ENCODE peak calls at places on chromosome X, in four cellular contexts. One of them, this sample, is unnamed.

GRCh38 chrX:18792828-18793227 is 85.4 kb downstream of the PPEF1 start:
- DNase-seq in PC-3: no peak
- DNase-seq in astrocyte of the spinal cord: no peak
- DNase-seq in upper lobe of right lung: no peak
- DNase-seq in this sample: no peak

GRCh38 chrX:149469406-149469805 is 35.7 kb downstream of the IDS start:
- DNase-seq in astrocyte of the spinal cord: no peak
- DNase-seq in upper lobe of right lung: no peak
- DNase-seq in PC-3: no peak
- DNase-seq in this sample: no peak

GRCh38 chrX:42678133-42678532 is 99.8 kb downstream of the PPP1R2C start:
- DNase-seq in PC-3: peak
- DNase-seq in astrocyte of the spinal cord: no peak
- DNase-seq in upper lobe of right lung: no peak
- DNase-seq in this sample: no peak

GRCh38 chrX:131392666-131393065 is 103.6 kb upstream of the IGSF1 start:
- DNase-seq in PC-3: no peak
- DNase-seq in astrocyte of the spinal cord: no peak
- DNase-seq in upper lobe of right lung: no peak
- DNase-seq in this sample: no peak

GRCh38 chrX:122625821-122626220 is 558.3 kb upstream of the GRIA3 start:
- DNase-seq in PC-3: peak
- DNase-seq in astrocyte of the spinal cord: peak
- DNase-seq in upper lobe of right lung: no peak
- DNase-seq in this sample: peak

GRCh38 chrX:47218920-47219815 is 687 bp downstream of the CDK16 start:
- DNase-seq in astrocyte of the spinal cord: no peak
- DNase-seq in PC-3: no peak
- DNase-seq in upper lobe of right lung: peak
- DNase-seq in this sample: no peak

GRCh38 chrX:147832707-147833348 is 78.9 kb upstream of the FMR1 start:
- DNase-seq in PC-3: no peak
- DNase-seq in astrocyte of the spinal cord: no peak
- DNase-seq in upper lobe of right lung: no peak
- DNase-seq in this sample: no peak

GRCh38 chrX:138982350-138982749 is 270.8 kb upstream of the FGF13 start:
- DNase-seq in PC-3: no peak
- DNase-seq in upper lobe of right lung: no peak
- DNase-seq in astrocyte of the spinal cord: no peak
- DNase-seq in this sample: no peak

GRCh38 chrX:16786791-16787735 is 797 bp downstream of the TXLNG start:
- DNase-seq in astrocyte of the spinal cord: no peak
- DNase-seq in PC-3: peak
- DNase-seq in upper lobe of right lung: peak
- DNase-seq in this sample: no peak

GRCh38 chrX:133859860-133860259 is 125.5 kb downstream of the GPC3 start:
- DNase-seq in upper lobe of right lung: no peak
- DNase-seq in astrocyte of the spinal cord: peak
- DNase-seq in PC-3: no peak
- DNase-seq in this sample: peak

GRCh38 chrX:53080628-53081580 is 1.3 kb upstream of the TSPYL2 start:
- DNase-seq in PC-3: no peak
- DNase-seq in astrocyte of the spinal cord: no peak
- DNase-seq in upper lobe of right lung: no peak
- DNase-seq in this sample: no peak

GRCh38 chrX:8044861-8045434 is 117.7 kb upstream of the PNPLA4 start:
- DNase-seq in PC-3: no peak
- DNase-seq in astrocyte of the spinal cord: peak
- DNase-seq in upper lobe of right lung: no peak
- DNase-seq in this sample: no peak

GRCh38 chrX:66717926-66718325 is 79.0 kb upstream of the EDA2R start:
- DNase-seq in upper lobe of right lung: no peak
- DNase-seq in PC-3: no peak
- DNase-seq in astrocyte of the spinal cord: no peak
- DNase-seq in this sample: no peak

DNA sequence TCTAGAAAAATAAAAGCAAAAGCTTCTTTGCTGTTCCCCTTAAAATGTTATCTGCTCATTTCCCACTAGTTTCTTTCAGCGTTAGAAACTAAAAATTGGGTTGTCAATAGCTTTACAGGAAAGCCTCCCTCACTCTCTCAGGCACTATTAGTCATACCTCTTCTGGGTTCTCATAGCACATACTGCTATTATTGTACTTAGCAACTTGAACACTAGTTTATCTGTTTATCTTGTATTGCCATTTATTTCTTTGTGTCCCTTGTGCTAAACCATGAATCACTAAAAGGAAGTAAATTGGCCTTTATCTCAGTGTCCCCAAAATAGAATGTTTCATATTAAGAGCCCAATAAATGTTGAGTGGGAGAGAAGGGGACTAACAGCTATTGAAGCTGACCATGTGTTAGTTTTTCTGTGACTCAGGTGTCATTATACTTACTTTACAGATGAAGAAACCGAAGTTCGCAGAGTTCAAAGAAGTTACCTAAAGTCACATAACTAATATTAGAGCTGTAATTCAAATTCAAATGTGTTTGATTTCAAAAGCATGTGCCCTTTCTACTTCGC is 124.8 kb upstream of the CITED1 start:
- DNase-seq in upper lobe of right lung: no peak
- DNase-seq in astrocyte of the spinal cord: no peak
- DNase-seq in PC-3: peak
- DNase-seq in this sample: no peak
- H3K4me3 ChIP-seq in upper lobe of right lung: no peak
- H3K4me3 ChIP-seq in astrocyte of the spinal cord: no peak
- H3K4me3 ChIP-seq in PC-3: no peak
- H3K4me3 ChIP-seq in this sample: no peak

GRCh38 chrX:40152173-40152705 is 54.5 kb upstream of the BCOR start:
- DNase-seq in astrocyte of the spinal cord: no peak
- DNase-seq in PC-3: peak
- DNase-seq in upper lobe of right lung: peak
- DNase-seq in this sample: no peak

GRCh38 chrX:40149286-40150175 is 51.8 kb upstream of the BCOR start:
- DNase-seq in astrocyte of the spinal cord: no peak
- DNase-seq in upper lobe of right lung: no peak
- DNase-seq in PC-3: no peak
- DNase-seq in this sample: no peak

GRCh38 chrX:40152706-40153334 is 55.1 kb upstream of the BCOR start:
- DNase-seq in upper lobe of right lung: peak
- DNase-seq in PC-3: peak
- DNase-seq in astrocyte of the spinal cord: no peak
- DNase-seq in this sample: no peak

GRCh38 chrX:40150503-40150902 is 52.7 kb upstream of the BCOR start:
- DNase-seq in PC-3: peak
- DNase-seq in astrocyte of the spinal cord: no peak
- DNase-seq in upper lobe of right lung: no peak
- DNase-seq in this sample: no peak

GRCh38 chrX:40151211-40152172 is 53.7 kb upstream of the BCOR start:
- DNase-seq in upper lobe of right lung: peak
- DNase-seq in PC-3: peak
- DNase-seq in astrocyte of the spinal cord: no peak
- DNase-seq in this sample: no peak
- H3K4me3 ChIP-seq in upper lobe of right lung: no peak
- H3K4me3 ChIP-seq in PC-3: peak
- H3K4me3 ChIP-seq in astrocyte of the spinal cord: no peak
- H3K4me3 ChIP-seq in this sample: no peak

DNA sequence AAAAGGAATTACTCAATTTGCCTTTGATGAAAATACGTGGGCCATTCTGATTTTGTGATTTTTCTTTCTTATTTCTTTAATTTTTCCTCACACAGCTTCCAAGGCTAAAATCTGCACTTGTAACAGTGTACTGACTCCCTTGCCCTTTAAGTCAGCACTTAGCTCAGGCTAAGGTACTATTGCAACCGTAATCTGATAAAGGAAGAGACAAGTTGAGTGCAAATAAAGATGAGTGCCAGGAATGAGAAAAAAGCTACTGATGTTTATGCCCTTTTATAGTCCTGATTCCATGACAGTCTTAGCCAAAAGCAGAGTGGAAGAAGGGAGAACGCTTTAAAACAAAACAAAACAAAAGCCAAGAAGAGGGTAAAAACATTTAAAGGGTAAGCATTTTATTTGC is 6.0 kb downstream of the DMD start:
- DNase-seq in upper lobe of right lung: no peak
- DNase-seq in PC-3: no peak
- DNase-seq in astrocyte of the spinal cord: no peak
- DNase-seq in this sample: no peak
- H3K4me3 ChIP-seq in upper lobe of right lung: no peak
- H3K4me3 ChIP-seq in PC-3: no peak
- H3K4me3 ChIP-seq in astrocyte of the spinal cord: no peak
- H3K4me3 ChIP-seq in this sample: no peak

GRCh38 chrX:12946838-12947544 is 27.9 kb upstream of the TMSB4X start:
- DNase-seq in upper lobe of right lung: no peak
- DNase-seq in astrocyte of the spinal cord: peak
- DNase-seq in PC-3: peak
- DNase-seq in this sample: peak
- H3K4me3 ChIP-seq in upper lobe of right lung: no peak
- H3K4me3 ChIP-seq in astrocyte of the spinal cord: no peak
- H3K4me3 ChIP-seq in PC-3: peak
- H3K4me3 ChIP-seq in this sample: no peak

GRCh38 chrX:3176439-3176820 is 135.2 kb downstream of the ARSF start:
- DNase-seq in upper lobe of right lung: no peak
- DNase-seq in PC-3: no peak
- DNase-seq in astrocyte of the spinal cord: peak
- DNase-seq in this sample: no peak
- H3K4me3 ChIP-seq in upper lobe of right lung: no peak
- H3K4me3 ChIP-seq in PC-3: no peak
- H3K4me3 ChIP-seq in astrocyte of the spinal cord: no peak
- H3K4me3 ChIP-seq in this sample: no peak

DNA sequence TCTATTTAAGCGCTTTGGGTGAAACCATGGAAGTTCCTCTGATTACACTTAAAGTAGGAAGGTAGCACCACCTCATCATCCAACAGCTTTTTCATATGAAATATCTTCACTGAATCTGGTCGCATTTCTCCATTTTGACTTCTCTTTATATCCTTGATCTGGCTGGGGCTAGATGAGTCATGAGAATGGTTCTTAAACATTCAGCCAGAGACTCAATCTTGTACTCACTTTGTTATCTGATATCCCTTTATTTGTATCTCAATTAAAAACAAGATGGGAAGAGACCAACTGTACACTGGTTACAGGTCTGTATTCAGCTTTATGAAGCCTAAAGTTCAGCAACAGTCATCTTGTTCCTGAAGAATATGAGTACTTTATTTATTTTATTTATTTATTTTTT is 84.9 kb downstream of the CBLL2 start:
- DNase-seq in astrocyte of the spinal cord: no peak
- DNase-seq in upper lobe of right lung: no peak
- DNase-seq in PC-3: no peak
- DNase-seq in this sample: no peak
- H3K4me3 ChIP-seq in astrocyte of the spinal cord: no peak
- H3K4me3 ChIP-seq in upper lobe of right lung: no peak
- H3K4me3 ChIP-seq in PC-3: no peak
- H3K4me3 ChIP-seq in this sample: no peak